ENCODE peak calls at places on chromosomes 5 and 9, in six cellular contexts. H is body of pancreas, S is heart left ventricle, O is cardiac muscle cell, E is colonic mucosa, N is A549. K is an unnamed sample.

GRCh38 chr5:10307206-10308148 is at the start of gene CMBL:
- DNase-seq in O (peak; percentile 72), E (peak; percentile 87), N (peak; percentile 64), H (peak; percentile 48), S (peak; percentile 52), K (peak; percentile 39)

GRCh38 chr9:72304538-72304937 is 60.5 kb downstream of the ZFAND5 start:
- DNase-seq in E (no peak), O (no peak), H (no peak), S (no peak), N (no peak), K (no peak)

GRCh38 chr9:137156567-137157375 is 13.1 kb downstream of the LRRC26 start:
- DNase-seq in E (peak; percentile 61), H (no peak), O (peak; percentile 46), S (peak; percentile 51), N (peak; percentile 58), K (no peak)

GRCh38 chr9:6944896-6945295 is 187.1 kb downstream of the KDM4C start:
- DNase-seq in O (no peak), E (no peak), H (no peak), N (peak; percentile 46), S (no peak), K (no peak)

GRCh38 chr5:174572591-174572990 is 151.8 kb upstream of the MSX2 start:
- DNase-seq in H (no peak), E (no peak), S (no peak), O (no peak), N (no peak), K (no peak)

GRCh38 chr5:54257366-54258118 is 52.8 kb downstream of the ARL15 start:
- DNase-seq in S (no peak), E (no peak), O (no peak), H (no peak), N (no peak), K (no peak)

GRCh38 chr9:76369583-76369982 is 24.6 kb downstream of the RFK start:
- DNase-seq in H (peak; percentile 85), S (no peak), N (no peak), O (peak; percentile 55), E (peak; percentile 69), K (peak; percentile 39)

GRCh38 chr9:33436445-33436844 is 10.9 kb downstream of the AQP3 start:
- DNase-seq in H (no peak), S (peak; percentile 62), E (no peak), O (no peak), N (no peak), K (no peak)

GRCh38 chr9:30522486-30522885 is 1862.0 kb upstream of the ACO1 start:
- DNase-seq in O (no peak), E (no peak), H (no peak), S (no peak), N (no peak), K (no peak)

GRCh38 chr9:136312436-136312835 is 8.5 kb upstream of the CCDC187 start:
- DNase-seq in E (no peak), O (peak; percentile 53), H (peak; percentile 60), N (peak; percentile 48), S (no peak), K (no peak)

GRCh38 chr9:36793277-36793676 is 220.6 kb downstream of the MELK start:
- DNase-seq in H (no peak), E (no peak), S (no peak), O (no peak), N (peak; percentile 33), K (no peak)

GRCh38 chr5:124810420-124810819 is 64.0 kb upstream of the ZNF608 start:
- DNase-seq in O (no peak), S (no peak), H (no peak), E (no peak), N (no peak), K (no peak)

GRCh38 chr9:22056402-22056801 is 47.3 kb upstream of the CDKN2B start:
- DNase-seq in S (no peak), N (no peak), E (no peak), H (no peak), O (no peak), K (no peak)

GRCh38 chr9:83062011-83062652 is 810 bp downstream of the RASEF start:
- DNase-seq in E (peak; percentile 74), N (peak; percentile 61), S (no peak), H (peak; percentile 92), O (peak; percentile 8), K (peak; percentile 64)

GRCh38 chr5:95899848-95900247 is 61.8 kb downstream of the ELL2 start:
- DNase-seq in O (no peak), E (no peak), H (no peak), N (no peak), S (no peak), K (no peak)

GRCh38 chr9:88183798-88184495 is 45.7 kb upstream of the SPATA31C2 start:
- DNase-seq in N (no peak), E (no peak), O (no peak), H (no peak), S (no peak), K (no peak)

GRCh38 chr5:179812135-179812825 is 5.6 kb upstream of the MGAT4B start:
- DNase-seq in E (no peak), N (no peak), H (no peak), S (no peak), O (no peak), K (no peak)

GRCh38 chr9:130159814-130160670 is 12.2 kb upstream of the NCS1 start:
- DNase-seq in S (no peak), E (no peak), N (no peak), H (no peak), O (no peak), K (no peak)

GRCh38 chr5:9861664-9862256 is 231.6 kb upstream of the TAS2R1 start:
- DNase-seq in H (no peak), S (no peak), E (no peak), O (no peak), N (no peak), K (no peak)

GRCh38 chr5:81066102-81066501 is 105.9 kb downstream of the RASGRF2 start:
- DNase-seq in H (no peak), E (no peak), S (no peak), N (no peak), O (no peak), K (no peak)

GRCh38 chr5:179344301-179345178 is 721 bp downstream of the ADAMTS2 start:
- DNase-seq in E (no peak), O (peak; percentile 31), S (no peak), H (no peak), N (no peak), K (no peak)

GRCh38 chr5:78958672-78959410 is 26.3 kb downstream of the ARSB start:
- DNase-seq in E (no peak), N (no peak), S (no peak), H (no peak), O (no peak), K (no peak)

GRCh38 chr9:22922222-22922621 is 475.6 kb downstream of the DMRTA1 start:
- DNase-seq in O (no peak), N (no peak), S (no peak), H (no peak), E (no peak), K (no peak)

GRCh38 chr9:26657958-26658357 is 234.6 kb downstream of the CAAP1 start:
- DNase-seq in N (no peak), O (no peak), S (no peak), H (no peak), E (no peak), K (no peak)

DNA sequence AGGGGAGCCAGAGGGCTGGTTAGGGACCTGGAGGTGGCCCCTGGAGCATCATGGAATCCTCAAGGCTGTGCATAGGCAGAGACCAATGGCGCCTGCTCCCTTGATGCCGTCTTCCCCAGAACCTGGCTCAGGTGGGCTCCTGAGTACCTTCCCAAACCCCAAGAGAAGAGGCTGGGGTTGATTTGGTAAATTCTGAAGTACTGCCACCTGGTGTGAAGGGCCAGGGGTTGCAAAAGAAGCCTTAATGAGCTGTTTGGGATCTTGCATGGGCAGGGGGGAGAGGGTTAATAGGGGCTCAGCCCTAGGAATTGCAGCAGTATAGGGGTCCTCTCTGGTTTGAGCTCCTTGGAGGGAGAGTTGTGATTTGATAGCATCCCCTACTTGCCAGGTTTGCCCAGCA is 52.1 kb downstream of the CYSTM1 start:
- DNase-seq in O (no peak), S (no peak), N (no peak), E (no peak), H (no peak), K (no peak)
- H3K4me1 ChIP-seq in O (peaks cover 28% of the 10 kb centered on the region), S (peaks cover 5% of the 10 kb centered on the region), N (peaks cover 14% of the 10 kb centered on the region), E (peaks cover 17% of the 10 kb centered on the region), H (peaks cover 31% of the 10 kb centered on the region), K (peaks cover 13% of the 10 kb centered on the region)

GRCh38 chr5:140734354-140734753 is 34.1 kb downstream of the ZMAT2 start:
- DNase-seq in S (no peak), H (no peak), E (no peak), O (no peak), N (peak; percentile 50), K (no peak)
- TF ChIP-seq CTCF in S (peak; percentile 61), H (peak; percentile 28), E (peak; percentile 18), O (peak; percentile 3), N (peak; percentile 17), K (no peak)

GRCh38 chr5:14034991-14035390 is 90.5 kb upstream of the DNAH5 start:
- DNase-seq in O (no peak), N (no peak), S (no peak), H (no peak), E (no peak), K (no peak)

GRCh38 chr5:14038341-14038959 is 94.0 kb upstream of the DNAH5 start:
- DNase-seq in S (peak; percentile 29), E (no peak), N (peak; percentile 87), O (peak; percentile 62), H (no peak), K (no peak)

GRCh38 chr5:14036947-14037346 is 92.5 kb upstream of the DNAH5 start:
- DNase-seq in S (no peak), O (no peak), H (no peak), N (no peak), E (no peak), K (no peak)

GRCh38 chr5:14036514-14036913 is 92.0 kb upstream of the DNAH5 start:
- DNase-seq in H (no peak), N (peak; percentile 86), S (no peak), E (no peak), O (no peak), K (no peak)

GRCh38 chr5:14035859-14036440 is 91.5 kb upstream of the DNAH5 start:
- DNase-seq in O (peak; percentile 87), H (peak; percentile 55), N (peak; percentile 97), E (peak; percentile 22), S (peak; percentile 32), K (peak; percentile 52)
- H3K4me1 ChIP-seq in O (peaks cover 10% of the 10 kb centered on the region), H (peaks cover 20% of the 10 kb centered on the region), N (peaks cover 60% of the 10 kb centered on the region), E (no peaks in the 10 kb centered on the region), S (peaks cover 3% of the 10 kb centered on the region), K (peaks cover 7% of the 10 kb centered on the region)

GRCh38 chr5:171850354-171850947 is 64.8 kb downstream of the SMIM23 start:
- DNase-seq in O (peak; percentile 26), E (no peak), N (peak; percentile 45), S (no peak), H (no peak), K (no peak)
- TF ChIP-seq CTCF in O (peak; percentile 34), E (no peak), N (peak; percentile 53), S (peak; percentile 29), H (no peak), K (no peak)

DNA sequence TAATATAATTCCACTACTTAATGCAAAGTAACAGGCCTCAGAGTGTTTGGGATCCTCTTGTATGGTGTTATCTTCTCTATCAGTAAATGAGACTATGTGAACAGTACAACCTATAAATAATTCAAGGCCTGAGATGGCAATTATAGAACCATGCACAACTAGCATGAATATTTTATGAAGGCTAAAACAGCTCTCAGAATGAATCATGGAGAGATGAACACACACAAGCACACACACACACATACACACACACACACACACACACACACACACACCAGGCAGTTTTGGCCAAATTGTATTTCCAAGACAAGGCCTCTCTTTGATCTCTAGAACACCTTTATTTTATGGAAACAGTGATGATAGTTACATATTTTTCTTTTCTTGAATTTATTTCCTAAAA is 224.9 kb downstream of the EBF1 start:
- DNase-seq in E (no peak), S (no peak), N (no peak), O (no peak), H (no peak), K (no peak)
- H3K4me1 ChIP-seq in E (no peaks in the 10 kb centered on the region), S (no peaks in the 10 kb centered on the region), N (peaks cover 16% of the 10 kb centered on the region), O (no peaks in the 10 kb centered on the region), H (peaks cover 6% of the 10 kb centered on the region), K (peaks cover 8% of the 10 kb centered on the region)

GRCh38 chr9:950139-950538 is 26.3 kb upstream of the DMRT3 start:
- DNase-seq in N (no peak), O (no peak), E (no peak), H (no peak), S (no peak), K (no peak)
- TF ChIP-seq CTCF in N (no peak), O (no peak), E (no peak), H (no peak), S (no peak), K (no peak)